ENCODE peak calls at places on chromosomes 3 and 15, in seven cellular contexts. K is sigmoid colon, C is psoas muscle, H is suprapubic skin, R is SK-N-SH, N is tibial nerve, U is endodermal cell. P is an unnamed sample. For H3K9me3, the result is how much of the 10 kb centered on the place peaks cover.

GRCh38 chr3:111910806-111911205 is 51.7 kb downstream of the PHLDB2 start:
- DNase-seq in K (no peak), C (no peak), H (no peak), R (no peak), N (no peak), U (no peak), P (no peak)

GRCh38 chr3:108488631-108489030 is 21.8 kb downstream of the MYH15 start:
- DNase-seq in K (no peak), C (no peak), H (no peak), R (no peak), N (no peak), U (no peak), P (no peak)

GRCh38 chr3:98151241-98151640 is 4.0 kb downstream of the OR5H14 start:
- DNase-seq in K (no peak), C (no peak), H (no peak), R (no peak), N (no peak), U (no peak), P (no peak)

GRCh38 chr3:196774191-196774820 is 34.6 kb downstream of the PAK2 start:
- DNase-seq in K (no peak), C (no peak), H (no peak), R (no peak), N (no peak), U (no peak), P (no peak)

GRCh38 chr3:52026016-52026415 is 30.3 kb upstream of the RPL29 start:
- DNase-seq in K (no peak), C (no peak), H (no peak), R (no peak), N (no peak), U (no peak), P (no peak)

GRCh38 chr15:52161406-52161966 is 29.7 kb downstream of the GNB5 start:
- DNase-seq in K (no peak), C (no peak), H (no peak), R (no peak), N (no peak), U (peak), P (no peak)

GRCh38 chr3:38601971-38602550 is 47.4 kb downstream of the SCN5A start:
- DNase-seq in K (peak), C (no peak), H (no peak), R (peak), N (no peak), U (peak), P (no peak)

GRCh38 chr3:36372534-36372935 is 7.8 kb upstream of the STAC start:
- DNase-seq in K (no peak), C (no peak), H (no peak), R (no peak), N (no peak), U (no peak), P (no peak)

GRCh38 chr3:122926322-122926721 is 101.2 kb downstream of the SEMA5B start:
- DNase-seq in K (peak), C (no peak), H (peak), R (no peak), N (no peak), U (peak), P (no peak)

GRCh38 chr3:64178419-64178818 is 46.8 kb downstream of the PRICKLE2 start:
- DNase-seq in K (no peak), C (no peak), H (no peak), R (no peak), N (no peak), U (no peak), P (no peak)

GRCh38 chr15:63977102-63977501 is 69.2 kb downstream of the DAPK2 start:
- DNase-seq in K (no peak), C (no peak), H (no peak), R (no peak), N (no peak), U (peak), P (no peak)

GRCh38 chr15:59322056-59322755 is 50.5 kb downstream of the MYO1E start:
- DNase-seq in K (no peak), C (no peak), H (no peak), R (no peak), N (no peak), U (no peak), P (no peak)

GRCh38 chr15:40477703-40478269 is 7.0 kb downstream of the CHST14 start:
- DNase-seq in K (no peak), C (no peak), H (no peak), R (no peak), N (no peak), U (no peak), P (no peak)

GRCh38 chr3:16759227-16759903 is 125.4 kb upstream of the PLCL2 start:
- DNase-seq in K (no peak), C (no peak), H (no peak), R (no peak), N (no peak), U (no peak), P (no peak)

GRCh38 chr3:58779934-58780333 is 113.4 kb upstream of the FAM3D start:
- DNase-seq in K (no peak), C (no peak), H (no peak), R (no peak), N (no peak), U (no peak), P (no peak)
- H3K9me3 ChIP-seq in K (under half), C (under half), H (under half), R (under half), N (half or more), U (under half), P (under half)

GRCh38 chr15:29094711-29095110 is 174.9 kb downstream of the NSMCE3 start:
- DNase-seq in K (no peak), C (no peak), H (no peak), R (no peak), N (no peak), U (no peak), P (no peak)
- H3K9me3 ChIP-seq in K (under half), C (under half), H (under half), R (under half), N (under half), U (under half), P (under half)

GRCh38 chr15:26736502-26737248 is 36.2 kb downstream of the GABRB3 start:
- DNase-seq in K (no peak), C (no peak), H (no peak), R (no peak), N (no peak), U (peak), P (no peak)

GRCh38 chr15:26739791-26740190 is 33.1 kb downstream of the GABRB3 start:
- DNase-seq in K (no peak), C (no peak), H (no peak), R (no peak), N (no peak), U (no peak), P (no peak)

GRCh38 chr15:26744894-26745293 is 28.0 kb downstream of the GABRB3 start:
- DNase-seq in K (no peak), C (no peak), H (no peak), R (no peak), N (no peak), U (peak), P (no peak)

GRCh38 chr15:26738996-26739395 is 33.9 kb downstream of the GABRB3 start:
- DNase-seq in K (no peak), C (no peak), H (no peak), R (no peak), N (no peak), U (no peak), P (no peak)
- H3K9me3 ChIP-seq in K (under half), C (under half), H (under half), R (under half), N (under half), U (under half), P (under half)

GRCh38 chr3:42023380-42023779 is 61.5 kb upstream of the ULK4 start:
- DNase-seq in K (no peak), C (no peak), H (no peak), R (no peak), N (no peak), U (peak), P (no peak)
- H3K9me3 ChIP-seq in K (under half), C (under half), H (under half), R (under half), N (under half), U (under half), P (under half)

DNA sequence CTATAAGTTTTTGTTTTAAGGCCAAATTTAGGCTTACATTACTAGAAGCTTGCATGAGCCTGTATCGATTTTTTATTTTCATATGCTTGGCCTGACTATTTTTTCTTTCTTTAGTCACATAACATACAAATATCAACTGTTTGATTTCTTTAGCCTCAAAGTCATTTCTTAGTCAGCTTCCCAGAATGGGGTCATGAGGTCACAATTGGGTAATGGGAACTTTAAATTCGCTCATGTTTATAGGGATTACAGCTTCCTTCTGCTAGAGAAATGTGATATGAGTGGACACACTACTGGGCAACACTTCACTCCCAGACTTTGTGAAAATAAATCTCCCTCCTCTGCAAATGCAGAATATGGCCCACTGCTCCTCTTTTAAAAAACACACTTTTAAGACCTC is 9.1 kb upstream of the TIPARP start:
- DNase-seq in K (no peak), C (no peak), H (no peak), R (no peak), N (no peak), U (no peak), P (no peak)
- H3K9me3 ChIP-seq in K (under half), C (under half), H (under half), R (under half), N (under half), U (under half), P (under half)

GRCh38 chr15:20346082-20346805 is 195.4 kb downstream of the GOLGA6L6 start:
- DNase-seq in K (peak), C (no peak), H (peak), R (no peak), N (no peak), U (no peak), P (peak)

GRCh38 chr15:20348291-20348899 is 193.2 kb downstream of the GOLGA6L6 start:
- DNase-seq in K (peak), C (no peak), H (no peak), R (no peak), N (no peak), U (no peak), P (peak)

GRCh38 chr15:20352241-20353200 is 189.1 kb downstream of the GOLGA6L6 start:
- DNase-seq in K (peak), C (peak), H (peak), R (no peak), N (no peak), U (no peak), P (peak)

GRCh38 chr15:20348900-20349773 is 192.5 kb downstream of the GOLGA6L6 start:
- DNase-seq in K (peak), C (peak), H (peak), R (no peak), N (no peak), U (peak), P (no peak)

GRCh38 chr15:20349774-20350498 is 191.7 kb downstream of the GOLGA6L6 start:
- DNase-seq in K (peak), C (peak), H (peak), R (no peak), N (no peak), U (no peak), P (no peak)
- H3K9me3 ChIP-seq in K (under half), C (under half), H (under half), R (under half), N (under half), U (half or more), P (under half)

GRCh38 chr3:43041517-43041916 is 62.4 kb downstream of the GASK1A start:
- DNase-seq in K (no peak), C (no peak), H (no peak), R (no peak), N (no peak), U (peak), P (no peak)

GRCh38 chr3:43048470-43048869 is 57.4 kb downstream of the POMGNT2 start:
- DNase-seq in K (no peak), C (no peak), H (no peak), R (no peak), N (no peak), U (peak), P (no peak)

GRCh38 chr3:43043071-43043766 is 62.7 kb downstream of the POMGNT2 start:
- DNase-seq in K (no peak), C (no peak), H (no peak), R (no peak), N (no peak), U (no peak), P (no peak)

GRCh38 chr3:43043793-43044192 is 62.1 kb downstream of the POMGNT2 start:
- DNase-seq in K (no peak), C (no peak), H (no peak), R (no peak), N (no peak), U (peak), P (no peak)

DNA sequence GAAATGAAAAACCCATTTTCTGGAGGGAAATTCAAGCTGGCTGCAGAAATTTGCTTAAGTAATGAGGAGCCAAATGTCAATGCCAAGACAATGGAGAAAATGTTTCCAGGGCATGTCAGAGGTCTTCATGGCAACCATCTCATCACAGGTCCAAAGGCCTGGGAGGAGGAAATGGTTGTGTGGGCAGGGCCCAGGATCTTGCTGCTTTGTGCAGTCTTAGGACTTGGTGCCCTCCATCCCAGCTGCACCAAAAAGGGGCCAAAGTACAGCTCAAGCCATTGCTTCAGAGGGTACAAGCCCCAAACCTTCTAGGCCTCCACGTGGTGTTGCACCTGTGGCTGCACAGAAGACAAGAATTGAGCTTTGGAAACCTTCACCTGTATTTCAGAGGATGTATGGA is 59.3 kb downstream of the POMGNT2 start:
- DNase-seq in K (no peak), C (no peak), H (no peak), R (no peak), N (no peak), U (no peak), P (no peak)
- H3K9me3 ChIP-seq in K (under half), C (under half), H (under half), R (under half), N (half or more), U (half or more), P (under half)

GRCh38 chr15:20353966-20354883 is 187.4 kb downstream of the GOLGA6L6 start:
- DNase-seq in K (peak), C (peak), H (peak), R (no peak), N (no peak), U (peak), P (no peak)

GRCh38 chr15:20356444-20357138 is 185.0 kb downstream of the GOLGA6L6 start:
- DNase-seq in K (peak), C (peak), H (peak), R (peak), N (no peak), U (peak), P (peak)

GRCh38 chr15:20355256-20355868 is 186.2 kb downstream of the GOLGA6L6 start:
- DNase-seq in K (peak), C (peak), H (peak), R (no peak), N (no peak), U (no peak), P (no peak)

GRCh38 chr15:20357139-20358065 is 184.2 kb downstream of the GOLGA6L6 start:
- DNase-seq in K (peak), C (peak), H (peak), R (no peak), N (no peak), U (no peak), P (peak)

DNA sequence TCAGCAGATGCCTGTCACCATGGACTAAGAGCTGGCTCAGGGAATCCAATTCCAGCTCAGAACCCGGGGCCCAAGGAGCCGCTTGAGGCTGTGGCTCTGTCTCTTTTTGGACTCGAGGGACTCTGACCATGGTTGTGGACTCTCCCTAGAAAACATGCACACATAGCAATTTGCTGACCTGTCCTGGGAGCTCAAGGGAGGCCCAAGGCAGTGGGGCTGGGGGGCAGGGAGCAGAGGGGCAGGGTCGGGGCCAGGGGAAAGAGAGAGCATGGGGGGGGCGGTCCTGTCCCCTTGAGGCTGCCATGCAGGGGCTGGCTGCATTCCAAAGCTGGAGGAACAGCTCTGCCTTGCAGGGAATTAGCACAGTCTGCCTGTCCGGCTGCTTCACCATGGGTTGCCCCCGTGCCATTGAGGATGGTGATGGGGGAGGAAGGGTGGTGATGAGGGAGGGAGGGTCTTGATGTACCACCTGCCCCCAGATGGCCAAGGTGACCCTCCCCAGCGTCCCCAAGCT is 190.1 kb downstream of the GOLGA6L6 start:
- DNase-seq in K (peak), C (peak), H (peak), R (no peak), N (no peak), U (peak), P (no peak)
- H3K9me3 ChIP-seq in K (under half), C (under half), H (under half), R (under half), N (under half), U (half or more), P (under half)

P was measured in ascending aorta.